ENCODE peak calls at places on chromosomes 13 and 19, in eight cellular contexts. N is SJSA1, V is GM12878, M is body of pancreas, U is osteoblast, Y is breast epithelium, D is heart right ventricle, X is cardiac muscle cell. I is an unnamed sample.

GRCh38 chr13:106802917-106803316 is 235.0 kb upstream of the ARGLU1 start:
- DNase-seq in V (no peak), M (no peak), Y (no peak), U (no peak), X (no peak), N (no peak), D (no peak), I (no peak)

GRCh38 chr13:33446821-33447481 is 161.4 kb upstream of the STARD13 start:
- DNase-seq in V (no peak), X (no peak), D (no peak), U (no peak), Y (peak), M (peak), N (no peak), I (peak)

GRCh38 chr13:26259634-26260033 is 5.7 kb downstream of the CDK8 start:
- DNase-seq in V (no peak), Y (no peak), U (no peak), X (no peak), M (no peak), D (no peak), N (no peak), I (no peak)

GRCh38 chr13:109778102-109778542 is 8.3 kb downstream of the IRS2 start:
- DNase-seq in N (peak), U (no peak), M (no peak), Y (no peak), X (no peak), V (no peak), D (no peak), I (no peak)

GRCh38 chr13:46962286-46962941 is 65.6 kb upstream of the HTR2A start:
- DNase-seq in N (no peak), V (no peak), U (peak), X (peak), Y (no peak), M (no peak), D (no peak), I (peak)

GRCh38 chr19:10238172-10238783 is 7.1 kb upstream of the S1PR2 start:
- DNase-seq in X (peak), V (no peak), M (peak), U (peak), Y (no peak), N (no peak), D (peak), I (peak)

GRCh38 chr13:78660130-78660857 is 1.3 kb upstream of the OBI1 start:
- DNase-seq in N (peak), U (no peak), Y (no peak), D (no peak), V (no peak), X (peak), M (peak), I (peak)

GRCh38 chr13:89878904-89879303 is 1468.6 kb upstream of the MIR17HG start:
- DNase-seq in U (no peak), V (no peak), D (no peak), N (no peak), M (no peak), X (no peak), Y (no peak), I (no peak)

GRCh38 chr19:39307233-39307821 is 11.1 kb downstream of the IFNL1 start:
- DNase-seq in X (peak), V (no peak), U (peak), N (no peak), D (peak), M (no peak), Y (no peak), I (no peak)
- H3K4me3 ChIP-seq in X (peak), V (no peak), U (no peak), N (no peak), D (peak), M (no peak), Y (peak), I (no peak)

GRCh38 chr13:23629566-23630272 is 59.5 kb downstream of the TNFRSF19 start:
- DNase-seq in Y (no peak), D (no peak), M (peak), N (no peak), X (no peak), V (no peak), U (no peak), I (no peak)

GRCh38 chr13:23630349-23631093 is 60.3 kb downstream of the TNFRSF19 start:
- DNase-seq in V (no peak), N (no peak), Y (no peak), U (peak), M (no peak), D (no peak), X (no peak), I (no peak)

GRCh38 chr13:23631676-23632622 is 61.7 kb downstream of the TNFRSF19 start:
- DNase-seq in V (no peak), Y (no peak), X (no peak), D (no peak), N (peak), M (no peak), U (no peak), I (no peak)

GRCh38 chr13:23634897-23635296 is 64.7 kb downstream of the TNFRSF19 start:
- DNase-seq in V (no peak), X (no peak), U (no peak), M (no peak), N (no peak), Y (no peak), D (no peak), I (no peak)

DNA sequence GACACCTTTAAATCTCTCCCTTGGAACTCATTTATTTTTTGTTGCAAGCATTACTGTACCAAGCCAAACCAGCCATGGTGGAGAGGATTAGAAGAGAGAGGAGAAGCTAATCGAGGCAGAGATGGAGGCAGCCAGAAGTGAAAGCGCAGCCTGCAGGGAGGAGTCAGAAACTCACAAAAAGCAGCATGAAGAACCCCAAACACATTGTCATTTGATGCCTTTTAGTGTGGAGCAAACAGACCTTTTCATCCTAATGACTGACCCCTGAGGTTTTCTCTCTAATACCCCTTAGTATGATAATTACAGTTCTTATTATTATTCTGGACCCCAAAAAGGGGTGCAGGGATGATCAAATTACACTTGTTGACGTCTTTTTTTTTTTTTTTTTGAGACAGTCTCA is 62.5 kb downstream of the TNFRSF19 start:
- DNase-seq in N (no peak), V (no peak), X (no peak), D (no peak), M (no peak), Y (no peak), U (no peak), I (no peak)
- H3K4me3 ChIP-seq in N (no peak), V (no peak), X (no peak), D (no peak), M (no peak), Y (no peak), U (no peak), I (no peak)

GRCh38 chr19:50248413-50248812 is 45.0 kb downstream of the MYH14 start:
- DNase-seq in D (no peak), Y (no peak), V (no peak), U (peak), X (no peak), N (no peak), M (no peak), I (no peak)

GRCh38 chr19:50252111-50252886 is 48.9 kb downstream of the MYH14 start:
- DNase-seq in Y (no peak), D (no peak), X (peak), V (no peak), N (no peak), U (peak), M (peak), I (no peak)

GRCh38 chr19:50249636-50250035 is 46.2 kb downstream of the MYH14 start:
- DNase-seq in D (no peak), Y (no peak), U (peak), X (no peak), N (no peak), M (no peak), V (no peak), I (no peak)

GRCh38 chr19:50248826-50249225 is 45.4 kb downstream of the MYH14 start:
- DNase-seq in X (no peak), V (no peak), D (no peak), N (no peak), Y (no peak), U (no peak), M (no peak), I (no peak)

DNA sequence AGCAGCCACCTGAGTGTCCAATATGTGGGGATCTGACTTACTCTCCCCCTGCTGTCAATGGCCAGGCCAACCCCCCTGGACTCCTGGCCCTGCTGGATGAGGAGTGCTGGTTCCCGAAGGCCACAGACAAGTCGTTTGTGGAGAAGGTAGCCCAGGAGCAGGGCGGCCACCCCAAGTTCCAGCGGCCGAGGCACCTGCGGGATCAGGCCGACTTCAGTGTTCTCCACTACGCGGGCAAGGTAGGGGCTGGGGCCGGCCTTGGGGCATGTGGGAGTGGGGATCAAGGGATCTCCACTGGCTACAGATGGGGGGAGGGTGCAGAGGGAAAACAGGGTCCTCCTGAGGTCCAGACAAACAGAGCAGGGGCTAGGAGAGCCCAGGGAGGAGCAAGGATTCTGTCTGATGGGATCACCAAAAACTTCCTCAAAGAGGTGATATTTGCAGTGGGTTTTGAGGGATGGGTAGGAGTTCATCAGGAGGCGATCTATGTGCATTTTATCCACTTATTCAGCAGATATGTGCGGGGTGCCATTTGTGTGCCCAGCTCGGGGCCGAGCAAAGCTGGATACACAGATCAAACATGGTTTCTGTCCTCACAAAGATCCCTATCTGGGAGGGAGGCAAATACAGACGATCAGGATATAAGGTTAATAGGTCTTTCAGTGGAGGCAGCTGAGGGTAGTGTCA is 47.2 kb downstream of the MYH14 start:
- DNase-seq in U (peak), X (no peak), D (no peak), Y (no peak), M (no peak), V (no peak), N (no peak), I (no peak)
- H3K4me3 ChIP-seq in U (no peak), X (no peak), D (no peak), Y (no peak), M (no peak), V (no peak), N (no peak), I (no peak)

GRCh38 chr13:114035186-114035582 is 61.3 kb upstream of the C13orf46 start:
- DNase-seq in M (no peak), D (no peak), X (no peak), V (no peak), N (no peak), U (no peak), Y (no peak), I (no peak)
- H3K4me3 ChIP-seq in M (no peak), D (no peak), X (no peak), V (no peak), N (no peak), U (no peak), Y (peak), I (peak)

GRCh38 chr19:55014714-55015113 is 23.4 kb downstream of the GP6 start:
- DNase-seq in Y (no peak), N (no peak), U (no peak), D (peak), M (no peak), X (no peak), V (no peak), I (no peak)
- H3K4me3 ChIP-seq in Y (no peak), N (no peak), U (no peak), D (peak), M (no peak), X (no peak), V (no peak), I (no peak)

GRCh38 chr19:45816236-45817009 is 1.3 kb upstream of the RSPH6A start:
- DNase-seq in V (no peak), N (no peak), U (no peak), M (no peak), Y (no peak), D (no peak), X (no peak), I (no peak)
- H3K4me3 ChIP-seq in V (no peak), N (no peak), U (no peak), M (no peak), Y (peak), D (peak), X (peak), I (no peak)

DNA sequence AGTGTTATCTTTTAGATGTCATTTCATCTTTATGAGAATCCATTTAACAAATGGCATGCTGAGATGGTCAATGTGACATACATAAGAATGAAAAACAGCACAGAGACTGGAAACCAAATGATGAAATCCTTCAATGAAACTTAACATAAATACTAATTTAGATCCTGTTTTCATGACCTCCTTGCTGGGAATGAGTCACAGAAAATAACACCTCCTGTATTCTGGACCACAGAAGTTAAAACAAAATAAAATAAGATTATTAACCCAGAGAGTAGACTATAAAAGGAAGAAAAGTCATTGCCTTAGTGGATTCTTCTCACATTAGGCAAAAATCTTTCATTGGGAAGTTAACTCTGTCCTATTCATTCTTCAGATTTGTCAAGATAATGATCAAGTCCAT is 1.6 kb downstream of the DIAPH3 start:
- DNase-seq in U (peak), M (no peak), D (no peak), N (no peak), V (no peak), Y (no peak), X (no peak), I (peak)
- H3K4me3 ChIP-seq in U (peak), M (no peak), D (no peak), N (peak), V (peak), Y (no peak), X (peak), I (no peak)

DNA sequence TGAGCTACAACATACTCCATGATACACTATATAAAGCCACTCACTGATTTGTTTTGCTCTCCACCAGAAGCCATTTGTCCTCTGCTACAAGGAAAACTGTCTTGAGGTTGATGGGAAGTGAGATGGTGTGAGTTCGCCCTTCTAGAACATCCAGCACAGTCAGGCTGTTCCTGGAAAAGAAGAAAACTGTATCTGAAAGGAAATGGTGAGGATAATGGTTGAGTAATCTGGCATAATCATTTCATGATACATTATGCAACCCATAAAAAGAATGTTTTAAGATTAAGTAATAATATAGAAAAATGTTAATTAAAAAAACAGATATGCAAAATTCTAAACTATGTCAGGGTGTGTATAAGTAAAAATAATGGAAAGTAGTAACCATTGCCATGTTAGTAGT is 233.9 kb downstream of the RGCC start:
- DNase-seq in Y (no peak), V (no peak), M (no peak), U (no peak), N (no peak), X (peak), D (no peak), I (peak)
- H3K4me3 ChIP-seq in Y (no peak), V (no peak), M (no peak), U (no peak), N (no peak), X (no peak), D (no peak), I (peak)

DNA sequence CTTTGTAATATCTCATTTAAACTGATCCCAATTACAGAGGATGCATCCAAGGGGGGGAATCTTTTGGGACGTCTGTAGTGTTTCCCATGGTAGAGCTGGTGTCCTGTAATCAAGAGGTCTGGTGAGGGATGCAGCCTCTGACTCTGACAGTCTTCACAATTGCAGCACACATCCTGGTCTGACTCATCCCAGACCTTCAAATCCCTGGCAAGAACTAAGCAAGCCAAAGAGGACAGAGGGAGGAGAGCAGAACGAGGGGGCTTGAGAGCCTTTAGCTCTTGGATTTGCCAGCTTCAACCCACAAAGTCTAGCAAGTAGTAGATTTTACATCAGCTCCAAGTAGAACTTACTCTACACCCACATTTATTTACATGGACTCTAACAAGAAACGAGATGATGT is 17.3 kb upstream of the FCGBP start:
- DNase-seq in V (no peak), N (no peak), D (no peak), Y (no peak), X (peak), M (no peak), U (peak), I (peak)
- H3K4me3 ChIP-seq in V (no peak), N (no peak), D (no peak), Y (no peak), X (no peak), M (no peak), U (no peak), I (no peak)

GRCh38 chr13:50400930-50401553 is 385.8 kb downstream of the KCNRG start:
- DNase-seq in D (no peak), U (peak), N (no peak), Y (no peak), M (no peak), X (peak), V (no peak), I (peak)

GRCh38 chr13:50396001-50396400 is 380.8 kb downstream of the KCNRG start:
- DNase-seq in X (no peak), M (no peak), U (peak), D (no peak), N (no peak), V (no peak), Y (no peak), I (peak)

GRCh38 chr13:50403311-50403710 is 388.1 kb downstream of the KCNRG start:
- DNase-seq in N (no peak), V (no peak), M (peak), D (no peak), Y (peak), X (no peak), U (no peak), I (no peak)

GRCh38 chr13:50401721-50402510 is 386.7 kb downstream of the KCNRG start:
- DNase-seq in X (peak), D (no peak), N (no peak), V (no peak), U (peak), Y (no peak), M (no peak), I (peak)

GRCh38 chr13:50400035-50400726 is 384.9 kb downstream of the KCNRG start:
- DNase-seq in V (no peak), D (peak), Y (no peak), N (no peak), U (peak), M (no peak), X (peak), I (no peak)
- H3K4me3 ChIP-seq in V (no peak), D (no peak), Y (no peak), N (no peak), U (peak), M (no peak), X (no peak), I (no peak)